ENCODE peak calls at places on chromosomes 16 and 17, in four cellular contexts. G is PC-9; Y is tibial artery; I is CD8-positive, alpha-beta memory T cell. C is an unnamed sample.

GRCh38 chr16:87298857-87299465 is 18.2 kb downstream of the C16orf95 start:
- DNase-seq in G (no peak), Y (no peak), I (no peak), C (no peak)

GRCh38 chr17:61400058-61400785 is 579 bp downstream of the TBX2 start:
- DNase-seq in G (peak; percentile 58), Y (peak; percentile 70), I (no peak), C (no peak)

GRCh38 chr17:71057938-71058337 is 888.6 kb downstream of the KCNJ2 start:
- DNase-seq in G (no peak), Y (no peak), I (no peak), C (no peak)

GRCh38 chr17:74454197-74455024 is 12.0 kb upstream of the CD300A start:
- DNase-seq in G (peak; percentile 55), Y (no peak), I (peak; percentile 61), C (peak; percentile 96)

GRCh38 chr16:10180771-10181163 is 1.5 kb downstream of the GRIN2A start:
- DNase-seq in G (no peak), Y (no peak), I (no peak), C (peak; percentile 71)

GRCh38 chr17:44745301-44745700 is 13.5 kb upstream of the ADAM11 start:
- DNase-seq in G (no peak), Y (no peak), I (no peak), C (no peak)

GRCh38 chr16:19771796-19772195 is 53.7 kb downstream of the IQCK start:
- DNase-seq in G (no peak), Y (no peak), I (no peak), C (no peak)

GRCh38 chr17:81309140-81309858 is 14.2 kb upstream of the SLC38A10 start:
- DNase-seq in G (peak; percentile 76), Y (peak; percentile 93), I (no peak), C (peak; percentile 93)

GRCh38 chr17:4897198-4897657 is 2.1 kb upstream of the C17orf107 start:
- DNase-seq in G (no peak), Y (no peak), I (no peak), C (no peak)

GRCh38 chr17:49442051-49442450 is 27.4 kb upstream of the PHB1 start:
- DNase-seq in G (no peak), Y (no peak), I (no peak), C (no peak)

GRCh38 chr16:30680326-30680725 is 18.6 kb upstream of the SRCAP start:
- DNase-seq in G (no peak), Y (no peak), I (no peak), C (no peak)

GRCh38 chr16:50692999-50693781 is at the start of gene NOD2:
- DNase-seq in G (no peak), Y (peak; percentile 65), I (peak; percentile 29), C (peak; percentile 89)

GRCh38 chr17:8462564-8462963 is 26.9 kb downstream of the NDEL1 start:
- DNase-seq in G (no peak), Y (no peak), I (no peak), C (no peak)

GRCh38 chr16:2026461-2027023 is at the start of gene NHERF2:
- DNase-seq in G (no peak), Y (no peak), I (peak; percentile 21), C (peak; percentile 77)
- H3K4me1 ChIP-seq in G (peaks cover 16% of the 10 kb centered on the region), Y (peaks cover 77% of the 10 kb centered on the region), I (peaks cover 25% of the 10 kb centered on the region), C (peaks cover 90% of the 10 kb centered on the region)

GRCh38 chr17:2177235-2177811 is 122.4 kb downstream of the HIC1 start:
- DNase-seq in G (no peak), Y (no peak), I (no peak), C (no peak)
- H3K4me1 ChIP-seq in G (no peaks in the 10 kb centered on the region), Y (peaks cover 93% of the 10 kb centered on the region), I (no peaks in the 10 kb centered on the region), C (peaks cover 100% of the 10 kb centered on the region)

GRCh38 chr16:23867566-23867965 is 31.8 kb downstream of the PRKCB start:
- DNase-seq in G (no peak), Y (no peak), I (no peak), C (no peak)

GRCh38 chr16:23876256-23876896 is 40.6 kb downstream of the PRKCB start:
- DNase-seq in G (no peak), Y (no peak), I (no peak), C (no peak)

GRCh38 chr16:23874613-23875294 is 39.0 kb downstream of the PRKCB start:
- DNase-seq in G (no peak), Y (no peak), I (no peak), C (no peak)

GRCh38 chr16:23869052-23869451 is 33.3 kb downstream of the PRKCB start:
- DNase-seq in G (no peak), Y (no peak), I (peak; percentile 51), C (no peak)

DNA sequence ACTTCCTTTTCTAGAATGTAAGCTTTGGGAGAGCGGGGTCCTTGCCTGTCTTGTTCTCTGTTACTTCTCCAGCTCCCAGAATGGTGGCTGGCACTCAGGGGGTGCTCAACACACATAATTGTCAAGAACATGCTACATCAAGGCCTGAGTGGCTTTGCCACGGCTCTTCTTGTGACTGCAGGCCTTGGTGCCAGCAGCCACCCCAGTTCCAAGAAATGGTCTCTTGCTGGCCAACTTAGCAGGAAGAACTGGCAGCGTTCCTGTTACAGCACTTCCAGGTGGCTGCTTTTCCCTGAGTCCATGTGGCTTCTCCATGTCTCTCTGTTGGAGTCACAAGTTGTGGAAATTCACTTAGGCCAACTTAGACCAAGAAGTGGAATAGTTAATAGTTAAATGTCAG is 36.1 kb downstream of the PRKCB start:
- DNase-seq in G (no peak), Y (no peak), I (no peak), C (no peak)
- H3K4me1 ChIP-seq in G (no peaks in the 10 kb centered on the region), Y (peaks cover 3% of the 10 kb centered on the region), I (peaks cover 42% of the 10 kb centered on the region), C (peaks cover 19% of the 10 kb centered on the region)

GRCh38 chr16:1542533-1542932 is 9.1 kb downstream of the TMEM204 start:
- DNase-seq in G (no peak), Y (no peak), I (no peak), C (no peak)

GRCh38 chr16:1545044-1545736 is 11.7 kb downstream of the TMEM204 start:
- DNase-seq in G (no peak), Y (peak; percentile 83), I (no peak), C (no peak)

GRCh38 chr16:1541293-1542165 is 8.1 kb downstream of the TMEM204 start:
- DNase-seq in G (no peak), Y (no peak), I (no peak), C (no peak)

GRCh38 chr16:1542166-1542500 is 8.7 kb downstream of the TMEM204 start:
- DNase-seq in G (no peak), Y (no peak), I (no peak), C (no peak)

GRCh38 chr16:1543085-1543896 is 9.8 kb downstream of the TMEM204 start:
- DNase-seq in G (peak; percentile 48), Y (peak; percentile 83), I (no peak), C (peak; percentile 90)
- H3K4me1 ChIP-seq in G (peaks cover 20% of the 10 kb centered on the region), Y (peaks cover 42% of the 10 kb centered on the region), I (peaks cover 63% of the 10 kb centered on the region), C (peaks cover 95% of the 10 kb centered on the region)

GRCh38 chr17:7019406-7019805 is 3.4 kb upstream of the BCL6B start:
- DNase-seq in G (no peak), Y (no peak), I (no peak), C (peak; percentile 75)

GRCh38 chr17:7018331-7018964 is 4.4 kb upstream of the BCL6B start:
- DNase-seq in G (no peak), Y (peak; percentile 89), I (no peak), C (no peak)

GRCh38 chr17:7016886-7017826 is 4.7 kb downstream of the RNASEK start:
- DNase-seq in G (no peak), Y (no peak), I (no peak), C (no peak)

GRCh38 chr17:7016406-7016805 is 4.0 kb downstream of the RNASEK start:
- DNase-seq in G (no peak), Y (no peak), I (no peak), C (no peak)

GRCh38 chr17:7017827-7018200 is 5.0 kb upstream of the BCL6B start:
- DNase-seq in G (no peak), Y (no peak), I (no peak), C (no peak)
- H3K4me1 ChIP-seq in G (peaks cover 10% of the 10 kb centered on the region), Y (peaks cover 64% of the 10 kb centered on the region), I (peaks cover 57% of the 10 kb centered on the region), C (peaks cover 95% of the 10 kb centered on the region)

GRCh38 chr17:38426441-38426840 is 1.8 kb upstream of the ARHGAP23 start:
- DNase-seq in G (no peak), Y (no peak), I (no peak), C (no peak)

GRCh38 chr17:38427160-38427949 is 909 bp upstream of the ARHGAP23 start:
- DNase-seq in G (no peak), Y (no peak), I (no peak), C (no peak)

GRCh38 chr17:38424297-38424972 is 3.8 kb upstream of the ARHGAP23 start:
- DNase-seq in G (no peak), Y (no peak), I (no peak), C (no peak)

GRCh38 chr17:38425744-38426143 is 2.5 kb upstream of the ARHGAP23 start:
- DNase-seq in G (no peak), Y (no peak), I (no peak), C (no peak)

DNA sequence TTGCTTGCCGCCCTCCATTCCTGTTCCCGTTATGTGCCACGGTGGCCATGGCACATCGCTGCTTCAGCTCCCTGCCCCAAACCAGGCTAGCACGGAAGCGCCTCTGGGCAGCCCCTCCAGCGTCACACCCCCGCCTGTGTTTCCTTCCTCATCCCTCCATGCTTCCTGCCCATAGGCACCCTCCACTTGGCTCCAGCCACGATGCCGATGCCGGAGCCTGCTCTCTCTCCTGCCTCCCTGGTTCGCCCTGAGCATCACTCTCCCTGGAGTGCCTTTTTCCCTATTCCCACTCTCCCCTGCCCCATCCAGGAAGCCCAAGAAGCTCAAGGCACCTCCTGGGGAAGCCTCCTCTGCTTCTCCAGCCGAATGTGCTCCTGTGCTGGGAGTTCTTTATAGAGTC is 3.2 kb upstream of the ARHGAP23 start:
- DNase-seq in G (no peak), Y (no peak), I (no peak), C (no peak)
- H3K4me1 ChIP-seq in G (peaks cover 30% of the 10 kb centered on the region), Y (peaks cover 65% of the 10 kb centered on the region), I (peaks cover 9% of the 10 kb centered on the region), C (peaks cover 16% of the 10 kb centered on the region)

GRCh38 chr16:66510711-66511614 is 39.0 kb downstream of the TK2 start:
- DNase-seq in G (peak; percentile 84), Y (peak; percentile 81), I (no peak), C (no peak)
- H3K4me1 ChIP-seq in G (peaks cover 89% of the 10 kb centered on the region), Y (peaks cover 72% of the 10 kb centered on the region), I (peaks cover 16% of the 10 kb centered on the region), C (peaks cover 64% of the 10 kb centered on the region)

DNA sequence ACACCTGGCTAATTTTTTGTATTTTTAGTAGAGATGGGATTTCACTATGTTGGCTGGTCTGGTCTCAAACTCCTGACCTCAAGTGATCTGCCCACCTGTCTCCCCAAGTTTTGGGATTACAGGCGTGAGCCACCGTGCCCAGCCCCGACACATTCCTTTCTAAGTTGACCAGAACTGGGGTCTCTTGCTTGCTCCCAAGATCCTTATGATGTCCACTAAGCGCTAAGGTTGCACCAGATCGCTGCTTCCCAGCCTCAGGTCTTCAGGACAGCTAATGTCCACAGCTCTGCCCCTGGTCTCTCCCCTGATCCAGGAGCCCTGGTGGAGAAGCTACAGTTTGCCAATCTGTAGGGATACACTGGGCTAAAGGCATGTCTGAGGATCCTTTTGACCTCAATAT is 29.5 kb downstream of the NSMCE1 start:
- DNase-seq in G (no peak), Y (no peak), I (no peak), C (no peak)
- H3K4me1 ChIP-seq in G (peaks cover 32% of the 10 kb centered on the region), Y (peaks cover 63% of the 10 kb centered on the region), I (peaks cover 79% of the 10 kb centered on the region), C (peaks cover 64% of the 10 kb centered on the region)